ENCODE peak calls at places on chromosomes 6 and 20, in four cellular contexts. F is kidney epithelial cell, B is K562, E is sigmoid colon. T is an unnamed sample.

GRCh38 chr6:157535354-157536217 is 154.6 kb downstream of the ZDHHC14 start:
- DNase-seq in F (peak; percentile 75), E (no peak), B (no peak), T (peak; percentile 87)

GRCh38 chr6:6635291-6635690 is 46.8 kb downstream of the LY86 start:
- DNase-seq in F (no peak), B (no peak), E (no peak), T (no peak)

GRCh38 chr20:50744143-50744792 is 12.9 kb downstream of the PARD6B start:
- DNase-seq in B (peak; percentile 85), F (no peak), E (peak; percentile 90), T (no peak)

GRCh38 chr20:22630698-22631097 is 46.3 kb upstream of the FOXA2 start:
- DNase-seq in E (no peak), B (no peak), F (no peak), T (no peak)

GRCh38 chr6:89079611-89080213 is 839 bp upstream of the PNRC1 start:
- DNase-seq in F (no peak), B (peak; percentile 41), E (peak; percentile 85), T (no peak)

GRCh38 chr6:75930954-75931689 is 141.3 kb downstream of the IMPG1 start:
- DNase-seq in F (peak; percentile 28), E (no peak), B (no peak), T (peak; percentile 51)

GRCh38 chr20:13271098-13271497 is 50.0 kb downstream of the ISM1 start:
- DNase-seq in E (no peak), F (no peak), B (no peak), T (no peak)

GRCh38 chr6:75550544-75551167 is 51.0 kb upstream of the SENP6 start:
- DNase-seq in F (no peak), E (no peak), B (no peak), T (no peak)

GRCh38 chr20:23414526-23415188 is 6.6 kb downstream of the NAPB start:
- DNase-seq in E (no peak), F (no peak), B (no peak), T (no peak)

GRCh38 chr6:107712523-107713213 is 111.4 kb downstream of the SCML4 start:
- DNase-seq in F (no peak), B (no peak), E (peak; percentile 81), T (no peak)

GRCh38 chr6:141700836-141701235 is 431.9 kb upstream of the GJE1 start:
- DNase-seq in F (no peak), B (no peak), E (no peak), T (no peak)

GRCh38 chr6:109759098-109759855 is 68.2 kb downstream of the FIG4 start:
- DNase-seq in B (no peak), E (no peak), F (no peak), T (no peak)

GRCh38 chr6:109762166-109762565 is 71.1 kb downstream of the FIG4 start:
- DNase-seq in F (peak; percentile 52), E (no peak), B (no peak), T (peak; percentile 27)

GRCh38 chr6:109766167-109766566 is 75.1 kb downstream of the FIG4 start:
- DNase-seq in F (no peak), B (no peak), E (no peak), T (no peak)

GRCh38 chr6:109760208-109760607 is 69.1 kb downstream of the FIG4 start:
- DNase-seq in F (no peak), B (no peak), E (no peak), T (no peak)

GRCh38 chr6:109762769-109763450 is 71.8 kb downstream of the FIG4 start:
- DNase-seq in F (no peak), B (no peak), E (no peak), T (no peak)
- H3K4me3 ChIP-seq in F (no peak overlapping the region), B (no peak overlapping the region), E (no peak overlapping the region), T (no peak overlapping the region)

DNA sequence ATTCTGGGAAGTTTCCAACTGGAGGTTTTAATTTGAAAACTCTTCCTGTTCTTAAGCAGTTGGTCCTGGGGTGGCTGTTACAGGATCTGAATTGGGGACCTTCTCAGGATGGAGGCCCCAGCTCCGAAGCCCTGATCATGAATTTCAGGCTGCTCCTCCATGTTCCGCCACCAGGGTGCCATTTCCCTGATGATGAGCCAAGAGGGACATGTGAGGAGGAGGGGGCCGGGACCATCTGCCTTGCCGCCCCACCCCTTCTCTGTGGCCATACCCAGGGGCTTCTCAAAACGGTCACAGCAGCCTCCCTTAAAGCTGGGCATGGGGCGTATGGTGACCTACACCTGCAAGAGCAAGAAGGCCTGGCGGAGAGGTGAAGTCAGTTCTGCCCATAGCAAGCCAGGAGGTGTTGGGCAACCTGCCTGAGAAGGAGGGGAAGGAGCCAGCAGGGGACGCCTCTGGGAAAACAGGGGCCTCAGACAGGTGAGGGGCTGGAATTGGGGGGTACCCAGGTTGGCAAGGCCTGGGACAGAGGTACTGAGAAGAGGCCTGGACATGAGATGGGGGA is 3.6 kb upstream of the BAK1 start:
- DNase-seq in E (no peak), B (peak; percentile 71), F (no peak), T (no peak)
- TF ChIP-seq CTCF in E (no peak), B (peak; percentile 59), F (peak; percentile 22), T (peak; percentile 36)

DNA sequence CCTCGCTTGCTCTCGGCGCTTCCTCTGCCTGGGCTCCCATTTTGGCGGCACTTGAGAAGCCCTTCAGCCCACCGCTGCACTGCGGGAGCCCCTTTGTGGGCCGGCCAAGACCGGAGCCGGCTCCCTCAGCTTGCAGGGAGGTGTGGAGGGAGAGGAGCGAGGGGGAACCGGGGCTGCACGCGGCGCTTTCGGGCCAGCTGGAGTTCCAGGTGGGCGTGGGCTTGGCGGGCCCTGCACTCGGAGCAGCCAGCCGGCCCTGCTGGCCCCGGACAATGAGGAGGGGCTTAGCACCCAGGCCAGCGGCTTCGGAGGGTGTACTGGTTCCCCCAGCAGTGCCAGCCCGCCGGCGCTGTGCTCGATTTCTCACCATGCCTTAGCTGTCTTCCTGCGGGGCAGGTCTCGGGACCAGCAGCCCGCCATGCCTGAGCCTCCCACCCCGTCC is 10.2 kb upstream of the SRPK1 start:
- DNase-seq in F (no peak), B (no peak), E (no peak), T (no peak)
- H3K4me3 ChIP-seq in F (no peak overlapping the region), B (no peak overlapping the region), E (no peak overlapping the region), T (no peak overlapping the region)

GRCh38 chr6:136290406-136291010 is 862 bp upstream of the BCLAF1 start:
- DNase-seq in B (peak; percentile 81), F (peak; percentile 47), E (peak; percentile 91), T (peak; percentile 19)
- TF ChIP-seq CTCF in B (peak; percentile 1), F (no peak), E (no peak), T (no peak)

DNA sequence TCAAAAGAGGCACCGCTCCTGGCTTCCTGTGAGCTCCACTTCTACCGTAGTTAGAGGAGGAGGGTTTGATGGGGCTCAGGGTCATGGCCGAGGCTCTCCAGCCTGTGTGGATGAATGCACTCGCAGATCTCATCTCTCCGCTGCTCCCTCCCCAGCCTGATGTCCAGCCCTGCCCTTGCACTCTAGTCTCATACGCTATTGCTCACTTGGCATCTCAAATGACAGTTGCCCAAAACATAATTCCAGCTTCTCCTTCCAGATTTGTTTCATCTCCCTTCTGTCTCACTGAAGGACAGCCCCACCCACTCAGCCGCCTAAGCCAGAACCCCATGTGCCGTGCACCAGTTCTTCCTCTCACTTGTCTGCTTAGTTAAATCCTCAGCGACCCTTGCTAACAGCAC is 22.8 kb upstream of the SMOC2 start:
- DNase-seq in F (no peak), B (no peak), E (no peak), T (no peak)
- H3K4me3 ChIP-seq in F (no peak overlapping the region), B (no peak overlapping the region), E (no peak overlapping the region), T (no peak overlapping the region)

GRCh38 chr20:33262658-33263065 is 20.4 kb upstream of the BPIFB1 start:
- DNase-seq in B (peak; percentile 56), E (no peak), F (peak; percentile 7), T (peak; percentile 12)
- TF ChIP-seq CTCF in B (peak; percentile 73), E (no peak), F (peak; percentile 77), T (peak; percentile 93)